ENCODE peak calls at places on chromosomes 2 and 18, in eight cellular contexts. U is left ventricle myocardium inferior, N is ovary, M is heart right ventricle, I is endodermal cell, K is fibroblast of lung, C is tibial artery, E is brain microvascular endothelial cell. S is an unnamed sample.

GRCh38 chr2:233853353-233853752 is 982 bp downstream of the HJURP start:
- DNase-seq in U (no peak), N (no peak), M (no peak), I (no peak), K (no peak), C (no peak), E (no peak), S (no peak)

GRCh38 chr2:98936133-98936916 is at the start of gene CRACDL:
- DNase-seq in U (no peak), N (no peak), M (no peak), I (peak), K (peak), C (no peak), E (no peak), S (no peak)

GRCh38 chr18:24488824-24489493 is 28.5 kb downstream of the HRH4 start:
- DNase-seq in U (no peak), N (no peak), M (no peak), I (no peak), K (peak), C (no peak), E (no peak), S (no peak)

GRCh38 chr2:85287721-85288120 is 40.1 kb downstream of the TGOLN2 start:
- DNase-seq in U (no peak), N (no peak), M (no peak), I (no peak), K (no peak), C (no peak), E (no peak), S (no peak)

GRCh38 chr2:70240599-70240998 is 7.8 kb downstream of the TIA1 start:
- DNase-seq in U (no peak), N (no peak), M (no peak), I (no peak), K (no peak), C (no peak), E (no peak), S (no peak)

GRCh38 chr18:39835303-39836030 is 2119.6 kb upstream of the PIK3C3 start:
- DNase-seq in U (no peak), N (no peak), M (no peak), I (no peak), K (peak), C (no peak), E (peak), S (no peak)

GRCh38 chr2:21041943-21042707 is 1.7 kb downstream of the APOB start:
- DNase-seq in U (no peak), N (no peak), M (no peak), I (no peak), K (no peak), C (no peak), E (no peak), S (peak)

GRCh38 chr18:3008546-3008945 is 4.4 kb downstream of the LPIN2 start:
- DNase-seq in U (no peak), N (no peak), M (no peak), I (no peak), K (peak), C (no peak), E (peak), S (no peak)

GRCh38 chr2:27085670-27086089 is 892 bp upstream of the KHK start:
- DNase-seq in U (peak), N (peak), M (peak), I (peak), K (peak), C (peak), E (peak), S (peak)

GRCh38 chr2:150081775-150082517 is 405.5 kb downstream of the RND3 start:
- DNase-seq in U (no peak), N (no peak), M (no peak), I (no peak), K (no peak), C (no peak), E (no peak), S (no peak)

GRCh38 chr2:64773461-64774118 is 119.9 kb upstream of the SERTAD2 start:
- DNase-seq in U (no peak), N (no peak), M (no peak), I (no peak), K (no peak), C (no peak), E (no peak), S (no peak)

GRCh38 chr2:120368086-120368485 is 22.1 kb downstream of the INHBB start:
- DNase-seq in U (no peak), N (no peak), M (no peak), I (no peak), K (no peak), C (no peak), E (no peak), S (no peak)

GRCh38 chr2:18047896-18048657 is 169.6 kb downstream of the KCNS3 start:
- DNase-seq in U (no peak), N (no peak), M (peak), I (no peak), K (peak), C (no peak), E (no peak), S (no peak)

GRCh38 chr2:161101406-161101805 is 58.8 kb upstream of the TANK start:
- DNase-seq in U (no peak), N (no peak), M (no peak), I (no peak), K (peak), C (no peak), E (no peak), S (no peak)

GRCh38 chr2:77119333-77119732 is 402.8 kb downstream of the LRRTM4 start:
- DNase-seq in U (no peak), N (no peak), M (no peak), I (no peak), K (no peak), C (no peak), E (no peak), S (no peak)

GRCh38 chr2:144459937-144460336 is 60.0 kb downstream of the ZEB2 start:
- DNase-seq in U (no peak), N (no peak), M (no peak), I (no peak), K (peak), C (no peak), E (peak), S (no peak)

GRCh38 chr2:48504647-48505327 is 25.2 kb upstream of the STON1 start:
- DNase-seq in U (no peak), N (no peak), M (no peak), I (no peak), K (peak), C (no peak), E (peak), S (no peak)

GRCh38 chr2:71070294-71071025 is 2.0 kb downstream of the NAGK start:
- DNase-seq in U (no peak), N (no peak), M (no peak), I (peak), K (peak), C (no peak), E (peak), S (no peak)

GRCh38 chr2:160970052-160970846 is 190.0 kb upstream of the TANK start:
- DNase-seq in U (no peak), N (no peak), M (no peak), I (peak), K (peak), C (no peak), E (peak), S (no peak)

GRCh38 chr2:165801176-165801575 is 7.1 kb upstream of the GALNT3 start:
- DNase-seq in U (no peak), N (no peak), M (no peak), I (no peak), K (no peak), C (no peak), E (no peak), S (no peak)

GRCh38 chr2:222613715-222614331 is 42.1 kb downstream of the FARSB start:
- DNase-seq in U (no peak), N (no peak), M (no peak), I (peak), K (peak), C (no peak), E (peak), S (no peak)

GRCh38 chr2:46942143-46942526 is 26.5 kb upstream of the MCFD2 start:
- DNase-seq in U (no peak), N (peak), M (peak), I (no peak), K (peak), C (peak), E (no peak), S (no peak)

GRCh38 chr2:151347294-151347693 is 10.1 kb upstream of the TNFAIP6 start:
- DNase-seq in U (no peak), N (no peak), M (no peak), I (no peak), K (no peak), C (no peak), E (no peak), S (no peak)

GRCh38 chr2:205017381-205017780 is 472.1 kb downstream of the PARD3B start:
- DNase-seq in U (no peak), N (no peak), M (no peak), I (no peak), K (no peak), C (no peak), E (no peak), S (no peak)

GRCh38 chr2:221495766-221496165 is 76.3 kb downstream of the EPHA4 start:
- DNase-seq in U (no peak), N (no peak), M (no peak), I (peak), K (no peak), C (no peak), E (no peak), S (no peak)

GRCh38 chr2:64008434-64009009 is 10.7 kb downstream of the VPS54 start:
- DNase-seq in U (no peak), N (no peak), M (no peak), I (no peak), K (no peak), C (no peak), E (no peak), S (no peak)

GRCh38 chr2:85888020-85888744 is 608 bp downstream of the ST3GAL5 start:
- DNase-seq in U (no peak), N (no peak), M (peak), I (peak), K (no peak), C (no peak), E (no peak), S (no peak)

GRCh38 chr2:74334931-74335333 is 8.3 kb downstream of the SLC4A5 start:
- DNase-seq in U (peak), N (peak), M (peak), I (peak), K (peak), C (peak), E (peak), S (no peak)

GRCh38 chr2:27489118-27489497 is 435 bp downstream of the IFT172 start:
- DNase-seq in U (no peak), N (no peak), M (no peak), I (no peak), K (peak), C (no peak), E (no peak), S (no peak)

GRCh38 chr18:23453657-23454011 is 547 bp downstream of the RIOK3 start:
- DNase-seq in U (no peak), N (no peak), M (no peak), I (no peak), K (peak), C (no peak), E (peak), S (no peak)

GRCh38 chr2:18701546-18701945 is 112.2 kb upstream of the NT5C1B start:
- DNase-seq in U (no peak), N (no peak), M (no peak), I (no peak), K (no peak), C (no peak), E (no peak), S (no peak)

GRCh38 chr2:63530880-63531279 is 57.4 kb downstream of the WDPCP start:
- DNase-seq in U (no peak), N (no peak), M (no peak), I (no peak), K (no peak), C (no peak), E (no peak), S (no peak)

GRCh38 chr2:209642146-209642815 is 129.4 kb upstream of the UNC80 start:
- DNase-seq in U (no peak), N (no peak), M (no peak), I (no peak), K (peak), C (no peak), E (no peak), S (no peak)

GRCh38 chr2:42556351-42556890 is 12.0 kb upstream of the MTA3 start:
- DNase-seq in U (no peak), N (no peak), M (no peak), I (no peak), K (no peak), C (no peak), E (no peak), S (no peak)

GRCh38 chr18:2980607-2980923 is 32.4 kb downstream of the LPIN2 start:
- DNase-seq in U (no peak), N (no peak), M (no peak), I (no peak), K (no peak), C (no peak), E (no peak), S (no peak)

GRCh38 chr2:233332125-233332524 is 22.2 kb upstream of the DGKD start:
- DNase-seq in U (no peak), N (no peak), M (no peak), I (no peak), K (no peak), C (no peak), E (no peak), S (no peak)

GRCh38 chr2:241465543-241465942 is 42.8 kb downstream of the STK25 start:
- DNase-seq in U (no peak), N (no peak), M (no peak), I (no peak), K (no peak), C (no peak), E (no peak), S (no peak)

GRCh38 chr2:172375247-172375646 is 52.1 kb upstream of the ITGA6 start:
- DNase-seq in U (no peak), N (no peak), M (no peak), I (no peak), K (no peak), C (no peak), E (no peak), S (no peak)

GRCh38 chr2:62407401-62407800 is 98.6 kb downstream of the TMEM17 start:
- DNase-seq in U (no peak), N (no peak), M (no peak), I (no peak), K (no peak), C (no peak), E (no peak), S (no peak)

GRCh38 chr2:190158798-190159434 is 96.4 kb upstream of the MSTN start:
- DNase-seq in U (no peak), N (no peak), M (no peak), I (peak), K (no peak), C (no peak), E (no peak), S (no peak)

DNA sequence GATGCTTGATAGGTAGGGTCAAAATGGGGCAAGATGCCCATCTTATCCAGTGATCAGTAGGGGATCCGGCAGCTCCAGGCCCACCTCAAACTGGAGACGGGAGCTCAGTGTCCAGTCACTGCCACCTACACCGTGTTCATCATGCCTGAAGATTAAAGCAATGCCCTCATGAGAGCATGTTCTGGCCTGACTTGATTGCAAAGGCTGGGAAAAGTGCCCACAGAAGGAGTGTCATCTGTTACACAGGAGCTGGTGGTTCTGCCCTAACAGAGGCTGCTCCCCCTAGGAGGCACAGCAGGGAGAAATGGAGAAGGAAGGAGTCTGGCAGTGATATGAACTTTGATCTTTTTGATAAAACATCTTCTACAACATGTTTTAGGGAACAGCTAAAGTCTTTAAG is 92.3 kb downstream of the CCBE1 start:
- DNase-seq in U (no peak), N (no peak), M (no peak), I (no peak), K (no peak), C (no peak), E (no peak), S (no peak)
- TF ChIP-seq CTCF in U (no peak), N (no peak), M (no peak), I (no peak), K (no peak), C (no peak), E (no peak), S (no peak)

GRCh38 chr2:181877181-181877664 is 14.3 kb upstream of the ITPRID2 start:
- DNase-seq in U (no peak), N (no peak), M (no peak), I (no peak), K (no peak), C (no peak), E (no peak), S (no peak)
- H3K27ac ChIP-seq in U (no peak), N (no peak), M (no peak), I (no peak), K (no peak), C (no peak), E (no peak), S (no peak)

GRCh38 chr2:212193803-212194202 is 344.8 kb downstream of the ERBB4 start:
- DNase-seq in U (no peak), N (no peak), M (no peak), I (no peak), K (no peak), C (no peak), E (no peak), S (no peak)
- TF ChIP-seq CTCF in U (no peak), N (no peak), M (no peak), I (no peak), K (no peak), C (no peak), E (no peak), S (no peak)

DNA sequence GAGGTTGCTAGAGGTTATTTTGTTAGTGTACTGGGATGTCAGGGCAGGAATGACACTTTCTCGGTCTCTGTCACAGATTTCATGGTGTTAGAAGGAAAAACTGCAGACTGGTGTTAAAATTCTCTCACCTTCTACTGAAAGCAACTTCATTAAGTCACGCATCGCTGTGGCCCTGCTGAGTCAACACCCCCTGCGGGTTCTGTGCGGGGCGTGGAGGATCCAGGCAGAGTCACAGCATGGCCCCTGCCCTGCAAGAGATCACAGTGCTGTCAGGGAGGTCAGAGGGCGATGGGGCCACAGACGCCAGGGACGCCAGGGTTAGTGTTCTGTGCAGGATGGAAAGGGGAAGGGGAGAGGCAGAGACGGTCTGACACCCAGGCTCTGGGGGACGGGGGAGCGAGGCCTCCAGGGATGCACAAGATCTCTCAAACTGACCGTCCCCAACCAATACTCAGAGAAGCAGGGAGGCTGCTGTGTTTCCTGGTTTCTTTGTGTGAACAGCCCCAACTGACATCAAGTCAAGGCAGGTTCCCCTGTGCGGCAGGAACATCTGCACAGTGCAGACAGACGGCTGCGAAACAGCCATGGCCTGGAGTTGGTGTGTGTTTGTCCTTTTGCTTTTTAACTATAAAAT is 354.9 kb upstream of the SALL3 start:
- DNase-seq in U (no peak), N (no peak), M (no peak), I (peak), K (no peak), C (peak), E (no peak), S (no peak)
- H3K27ac ChIP-seq in U (no peak), N (no peak), M (no peak), I (no peak), K (no peak), C (no peak), E (no peak), S (no peak)

GRCh38 chr2:12606472-12607000 is 110.2 kb upstream of the TRIB2 start:
- DNase-seq in U (no peak), N (no peak), M (no peak), I (no peak), K (peak), C (no peak), E (peak), S (no peak)
- TF ChIP-seq CTCF in U (peak), N (no peak), M (no peak), I (peak), K (peak), C (peak), E (peak), S (no peak)

S was measured in coronary artery.